ENCODE peak calls at places on chromosomes 3 and 15, in eight cellular contexts. Y is GM23248, L is PC-3, U is fibroblast of lung, O is astrocyte, W is H9, B is K562, G is endothelial cell of umbilical vein. S is an unnamed sample. For H3K9me3 and H3K4me1, the result is how much of the 10 kb centered on the place peaks cover.

GRCh38 chr15:23869391-23869790 is 182.3 kb upstream of the NDN start:
- DNase-seq in L (peak), U (no peak), G (no peak), B (peak), O (no peak), Y (peak), W (peak), S (no peak)

GRCh38 chr3:116135462-116135861 is 309.8 kb downstream of the LSAMP start:
- DNase-seq in U (peak), B (no peak), O (peak), Y (peak), L (peak), G (peak), W (no peak), S (no peak)

GRCh38 chr3:128878556-128879124 is 780 bp upstream of the ACAD9 start:
- DNase-seq in Y (peak), U (peak), O (peak), W (no peak), L (peak), G (peak), B (no peak), S (peak)

GRCh38 chr3:62939707-62940106 is 64.5 kb upstream of the CADPS start:
- DNase-seq in B (no peak), L (no peak), G (no peak), O (no peak), W (no peak), Y (no peak), U (no peak), S (no peak)

GRCh38 chr3:173465112-173465511 is 67.6 kb downstream of the NLGN1 start:
- DNase-seq in Y (peak), W (no peak), O (peak), L (peak), U (peak), B (no peak), G (peak), S (peak)

GRCh38 chr15:88790486-88790885 is 12.8 kb upstream of the ACAN start:
- DNase-seq in U (no peak), W (no peak), L (no peak), B (no peak), G (no peak), O (no peak), Y (no peak), S (no peak)

GRCh38 chr15:85591622-85592021 is 203.1 kb downstream of the KLHL25 start:
- DNase-seq in G (no peak), W (no peak), Y (no peak), B (no peak), O (no peak), U (no peak), L (no peak), S (no peak)

GRCh38 chr15:65286069-65286703 is 497 bp downstream of the PARP16 start:
- DNase-seq in W (no peak), O (peak), G (peak), B (no peak), L (peak), U (peak), Y (peak), S (peak)

GRCh38 chr15:69607101-69607500 is 154.5 kb downstream of the RPLP1 start:
- DNase-seq in Y (no peak), O (peak), G (no peak), L (no peak), U (no peak), W (no peak), B (no peak), S (no peak)

GRCh38 chr15:48358229-48358641 is 27.0 kb downstream of the DUT start:
- DNase-seq in Y (peak), B (no peak), L (peak), W (no peak), O (peak), G (peak), U (peak), S (peak)

GRCh38 chr3:49638445-49638844 is 35.7 kb upstream of the APEH start:
- DNase-seq in L (peak), W (no peak), B (peak), O (peak), Y (peak), G (no peak), U (peak), S (peak)

GRCh38 chr15:90419738-90420487 is 31.9 kb downstream of the IQGAP1 start:
- DNase-seq in U (peak), L (peak), O (peak), G (peak), W (no peak), Y (peak), B (no peak), S (peak)

GRCh38 chr3:43998841-43999805 is 242.6 kb upstream of the TOPAZ1 start:
- DNase-seq in G (peak), U (peak), B (no peak), Y (peak), W (peak), L (no peak), O (no peak), S (peak)

GRCh38 chr3:173939319-173939718 is 541.8 kb downstream of the NLGN1 start:
- DNase-seq in U (no peak), W (no peak), L (no peak), G (peak), O (no peak), Y (no peak), B (no peak), S (no peak)

GRCh38 chr15:43106486-43106829 is 620 bp upstream of the UBR1 start:
- DNase-seq in U (no peak), L (no peak), W (no peak), B (no peak), O (no peak), G (no peak), Y (no peak), S (no peak)

GRCh38 chr3:170644711-170645110 is 58.8 kb upstream of the SLC7A14 start:
- DNase-seq in U (no peak), L (no peak), Y (peak), G (no peak), O (no peak), B (no peak), W (no peak), S (no peak)

GRCh38 chr3:158672293-158673176 is at the start of gene LXN:
- DNase-seq in W (peak), B (peak), L (peak), Y (peak), U (peak), G (peak), O (peak), S (peak)

GRCh38 chr3:105359098-105359762 is 7.5 kb upstream of the ALCAM start:
- DNase-seq in U (peak), O (peak), W (no peak), Y (peak), B (no peak), L (peak), G (peak), S (peak)

GRCh38 chr15:89333959-89334509 is 590 bp downstream of the POLG start:
- DNase-seq in U (no peak), W (no peak), G (no peak), Y (no peak), B (no peak), O (no peak), L (no peak), S (peak)

GRCh38 chr3:177177670-177178295 is 19.5 kb downstream of the TBL1XR1 start:
- DNase-seq in Y (no peak), G (no peak), U (no peak), B (peak), L (no peak), O (no peak), W (no peak), S (no peak)

GRCh38 chr3:38582941-38583645 is 66.4 kb downstream of the SCN5A start:
- DNase-seq in G (no peak), U (no peak), W (peak), Y (no peak), B (no peak), O (no peak), L (no peak), S (no peak)

GRCh38 chr15:39511915-39512260 is 69.0 kb upstream of the THBS1 start:
- DNase-seq in G (peak), B (no peak), Y (peak), W (no peak), O (peak), U (peak), L (no peak), S (no peak)

GRCh38 chr3:142366434-142366833 is 81.4 kb downstream of the XRN1 start:
- DNase-seq in W (no peak), L (peak), B (no peak), G (peak), O (no peak), U (no peak), Y (no peak), S (no peak)

DNA sequence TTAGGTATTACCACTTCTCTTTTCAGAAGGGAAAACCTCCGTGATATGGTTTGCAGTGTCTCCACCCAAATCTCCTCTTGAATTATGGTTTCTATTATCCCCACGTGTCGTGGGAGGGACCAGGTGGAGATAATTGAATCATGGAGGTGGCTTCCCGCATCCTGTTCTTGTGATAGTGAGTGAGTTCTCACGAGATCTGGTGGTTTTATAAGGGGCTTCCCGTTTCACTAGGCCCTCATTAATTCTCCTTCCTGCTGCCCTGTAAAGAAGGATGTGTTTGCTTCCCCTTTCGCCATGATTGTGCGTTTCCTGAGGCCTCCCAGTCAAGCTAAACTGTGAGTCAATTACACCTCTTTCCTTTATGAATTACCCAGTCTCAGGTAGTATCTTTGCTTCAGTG is 692.7 kb upstream of the GRM7 start:
- DNase-seq in W (no peak), L (no peak), U (no peak), Y (no peak), O (no peak), B (no peak), G (no peak), S (no peak)
- H3K9me3 ChIP-seq in W (under half), L (under half), U (under half), Y (under half), O (under half), B (under half), G (under half), S (under half)

GRCh38 chr3:171803044-171803443 is 7.2 kb downstream of the PLD1 start:
- DNase-seq in W (no peak), U (no peak), L (no peak), O (no peak), B (no peak), G (no peak), Y (no peak), S (no peak)
- H3K4me1 ChIP-seq in W (under half), U (under half), L (half or more), O (half or more), B (under half), G (half or more), Y (under half), S (half or more)

DNA sequence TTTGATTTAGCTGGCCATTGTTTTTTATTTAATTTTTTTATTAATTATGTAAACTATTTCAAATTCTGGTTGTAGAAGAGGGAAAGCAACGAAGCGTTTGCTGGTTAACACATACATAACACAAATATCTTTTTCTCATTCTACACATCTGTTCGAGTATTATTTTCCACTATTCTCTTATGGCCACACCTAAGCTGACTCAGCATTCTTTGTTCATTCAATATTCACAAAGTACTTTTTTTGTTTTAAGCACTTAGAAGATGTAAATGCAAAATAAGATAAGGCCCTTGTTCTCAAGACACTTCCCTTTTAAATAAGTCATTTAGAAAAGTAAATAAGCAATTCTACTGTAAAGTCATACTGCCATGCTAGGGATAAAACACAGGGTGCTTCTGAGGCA is 45.4 kb downstream of the CADM2 start:
- DNase-seq in O (no peak), L (no peak), G (no peak), B (no peak), Y (no peak), W (no peak), U (no peak), S (no peak)
- H2AFZ ChIP-seq in O (no peak), L (no peak), G (no peak), B (no peak), Y (no peak), W (no peak), U (no peak), S (no peak)

GRCh38 chr3:136161516-136161915 is 34.6 kb downstream of the MSL2 start:
- DNase-seq in B (no peak), U (no peak), Y (no peak), W (no peak), G (no peak), L (no peak), O (no peak), S (no peak)

GRCh38 chr3:136162322-136162721 is 33.8 kb downstream of the MSL2 start:
- DNase-seq in G (no peak), L (no peak), W (no peak), B (no peak), U (no peak), O (no peak), Y (no peak), S (no peak)
- H3K9me3 ChIP-seq in G (under half), L (under half), W (under half), B (under half), U (under half), O (under half), Y (under half), S (under half)

GRCh38 chr3:172402090-172402489 is 46.2 kb downstream of the GHSR start:
- DNase-seq in G (no peak), W (no peak), L (no peak), Y (no peak), O (no peak), B (no peak), U (no peak), S (no peak)
- H3K4me1 ChIP-seq in G (under half), W (under half), L (under half), Y (under half), O (under half), B (under half), U (under half), S (under half)